ENCODE peak calls at places on chromosome 17, in seven cellular contexts. One of them, this sample, is unnamed.

GRCh38 chr17:47935961-47936360 is 5.4 kb upstream of the PNPO start:
- DNase-seq in amygdala: no peak
- DNase-seq in neuronal stem cell: no peak
- DNase-seq in SJSA1: peak; percentile 81
- DNase-seq in GM03348: peak; percentile 45
- DNase-seq in NCI-H1092 treated with DMSO at 0.1 percent for 48 hours: no peak
- DNase-seq in ELR: peak; percentile 95
- DNase-seq in this sample: peak; percentile 85

GRCh38 chr17:77579717-77580116 is 378.8 kb upstream of the TNRC6C start:
- DNase-seq in amygdala: no peak
- DNase-seq in SJSA1: no peak
- DNase-seq in ELR: no peak
- DNase-seq in neuronal stem cell: no peak
- DNase-seq in NCI-H1092 treated with DMSO at 0.1 percent for 48 hours: no peak
- DNase-seq in GM03348: no peak
- DNase-seq in this sample: no peak

GRCh38 chr17:40872416-40872815 is 5.4 kb upstream of the KRT12 start:
- DNase-seq in GM03348: no peak
- DNase-seq in ELR: no peak
- DNase-seq in SJSA1: no peak
- DNase-seq in amygdala: no peak
- DNase-seq in neuronal stem cell: no peak
- DNase-seq in NCI-H1092 treated with DMSO at 0.1 percent for 48 hours: no peak
- DNase-seq in this sample: peak; percentile 20

GRCh38 chr17:50841949-50842354 is 6.6 kb downstream of the WFIKKN2 start:
- DNase-seq in amygdala: peak; percentile 24
- DNase-seq in GM03348: peak; percentile 93
- DNase-seq in ELR: peak; percentile 82
- DNase-seq in neuronal stem cell: peak; percentile 72
- DNase-seq in SJSA1: peak; percentile 78
- DNase-seq in NCI-H1092 treated with DMSO at 0.1 percent for 48 hours: peak; percentile 65
- DNase-seq in this sample: peak; percentile 58

GRCh38 chr17:46742539-46743270 is 75.8 kb downstream of the WNT3 start:
- DNase-seq in GM03348: peak; percentile 78
- DNase-seq in neuronal stem cell: no peak
- DNase-seq in amygdala: no peak
- DNase-seq in SJSA1: peak; percentile 84
- DNase-seq in ELR: peak; percentile 100
- DNase-seq in NCI-H1092 treated with DMSO at 0.1 percent for 48 hours: no peak
- DNase-seq in this sample: peak; percentile 93

GRCh38 chr17:45430738-45431530 is 1.7 kb downstream of the ARHGAP27 start:
- DNase-seq in NCI-H1092 treated with DMSO at 0.1 percent for 48 hours: no peak
- DNase-seq in ELR: peak; percentile 53
- DNase-seq in GM03348: peak; percentile 50
- DNase-seq in amygdala: no peak
- DNase-seq in neuronal stem cell: no peak
- DNase-seq in SJSA1: no peak
- DNase-seq in this sample: no peak

GRCh38 chr17:81246343-81246670 is 7.2 kb downstream of the NDUFAF8 start:
- DNase-seq in GM03348: no peak
- DNase-seq in NCI-H1092 treated with DMSO at 0.1 percent for 48 hours: no peak
- DNase-seq in ELR: no peak
- DNase-seq in SJSA1: no peak
- DNase-seq in amygdala: no peak
- DNase-seq in neuronal stem cell: no peak
- DNase-seq in this sample: no peak

GRCh38 chr17:78734841-78735641 is 47.0 kb downstream of the CYTH1 start:
- DNase-seq in GM03348: no peak
- DNase-seq in amygdala: no peak
- DNase-seq in SJSA1: no peak
- DNase-seq in ELR: no peak
- DNase-seq in NCI-H1092 treated with DMSO at 0.1 percent for 48 hours: no peak
- DNase-seq in neuronal stem cell: no peak
- DNase-seq in this sample: no peak

GRCh38 chr17:61240851-61241468 is 158.7 kb upstream of the TBX2 start:
- DNase-seq in neuronal stem cell: no peak
- DNase-seq in NCI-H1092 treated with DMSO at 0.1 percent for 48 hours: no peak
- DNase-seq in SJSA1: no peak
- DNase-seq in amygdala: no peak
- DNase-seq in ELR: no peak
- DNase-seq in GM03348: no peak
- DNase-seq in this sample: no peak

GRCh38 chr17:36482611-36483504 is 3.6 kb upstream of the ZNHIT3 start:
- DNase-seq in ELR: peak; percentile 74
- DNase-seq in neuronal stem cell: peak; percentile 85
- DNase-seq in SJSA1: peak; percentile 76
- DNase-seq in amygdala: peak; percentile 61
- DNase-seq in NCI-H1092 treated with DMSO at 0.1 percent for 48 hours: peak; percentile 55
- DNase-seq in GM03348: peak; percentile 96
- DNase-seq in this sample: peak; percentile 71

GRCh38 chr17:61338000-61338864 is 61.4 kb upstream of the TBX2 start:
- DNase-seq in amygdala: no peak
- DNase-seq in neuronal stem cell: no peak
- DNase-seq in NCI-H1092 treated with DMSO at 0.1 percent for 48 hours: no peak
- DNase-seq in ELR: peak; percentile 98
- DNase-seq in SJSA1: peak; percentile 93
- DNase-seq in GM03348: peak; percentile 68
- DNase-seq in this sample: peak; percentile 91

GRCh38 chr17:5022171-5022711 is 13.0 kb downstream of the SLC52A1 start:
- DNase-seq in neuronal stem cell: no peak
- DNase-seq in NCI-H1092 treated with DMSO at 0.1 percent for 48 hours: no peak
- DNase-seq in ELR: no peak
- DNase-seq in SJSA1: no peak
- DNase-seq in GM03348: no peak
- DNase-seq in amygdala: no peak
- DNase-seq in this sample: no peak

GRCh38 chr17:28466521-28467048 is 6.9 kb upstream of the SLC13A2 start:
- DNase-seq in amygdala: no peak
- DNase-seq in NCI-H1092 treated with DMSO at 0.1 percent for 48 hours: no peak
- DNase-seq in SJSA1: peak; percentile 18
- DNase-seq in neuronal stem cell: no peak
- DNase-seq in ELR: no peak
- DNase-seq in GM03348: no peak
- DNase-seq in this sample: no peak

GRCh38 chr17:76893623-76894358 is 25.6 kb downstream of the MGAT5B start:
- DNase-seq in GM03348: no peak
- DNase-seq in NCI-H1092 treated with DMSO at 0.1 percent for 48 hours: peak; percentile 75
- DNase-seq in ELR: no peak
- DNase-seq in amygdala: peak; percentile 32
- DNase-seq in neuronal stem cell: no peak
- DNase-seq in SJSA1: no peak
- DNase-seq in this sample: no peak

GRCh38 chr17:38926290-38927070 is 1.1 kb downstream of the LASP1NB start:
- DNase-seq in amygdala: no peak
- DNase-seq in ELR: no peak
- DNase-seq in NCI-H1092 treated with DMSO at 0.1 percent for 48 hours: no peak
- DNase-seq in SJSA1: no peak
- DNase-seq in GM03348: no peak
- DNase-seq in neuronal stem cell: no peak
- DNase-seq in this sample: no peak

GRCh38 chr17:55769625-55770000 is 18.8 kb downstream of the PCTP start:
- DNase-seq in NCI-H1092 treated with DMSO at 0.1 percent for 48 hours: no peak
- DNase-seq in amygdala: no peak
- DNase-seq in SJSA1: no peak
- DNase-seq in ELR: peak; percentile 88
- DNase-seq in GM03348: peak; percentile 71
- DNase-seq in neuronal stem cell: no peak
- DNase-seq in this sample: peak; percentile 87

GRCh38 chr17:81126281-81127132 is 38.8 kb upstream of the PVALEF start:
- DNase-seq in SJSA1: no peak
- DNase-seq in neuronal stem cell: no peak
- DNase-seq in amygdala: no peak
- DNase-seq in ELR: no peak
- DNase-seq in NCI-H1092 treated with DMSO at 0.1 percent for 48 hours: no peak
- DNase-seq in GM03348: no peak
- DNase-seq in this sample: no peak

GRCh38 chr17:77002103-77003045 is 134.2 kb downstream of the MGAT5B start:
- DNase-seq in SJSA1: peak; percentile 100
- DNase-seq in amygdala: no peak
- DNase-seq in neuronal stem cell: peak; percentile 71
- DNase-seq in ELR: peak; percentile 96
- DNase-seq in GM03348: no peak
- DNase-seq in NCI-H1092 treated with DMSO at 0.1 percent for 48 hours: no peak
- DNase-seq in this sample: peak; percentile 75

GRCh38 chr17:3531266-3532101 is 26.1 kb downstream of the TRPV3 start:
- DNase-seq in GM03348: no peak
- DNase-seq in neuronal stem cell: no peak
- DNase-seq in ELR: no peak
- DNase-seq in SJSA1: no peak
- DNase-seq in NCI-H1092 treated with DMSO at 0.1 percent for 48 hours: no peak
- DNase-seq in amygdala: peak; percentile 94
- DNase-seq in this sample: no peak

GRCh38 chr17:67994827-67995567 is 1.3 kb downstream of the C17orf58 start:
- DNase-seq in NCI-H1092 treated with DMSO at 0.1 percent for 48 hours: peak; percentile 60
- DNase-seq in SJSA1: peak; percentile 24
- DNase-seq in GM03348: peak; percentile 62
- DNase-seq in neuronal stem cell: peak; percentile 4
- DNase-seq in ELR: peak; percentile 86
- DNase-seq in amygdala: no peak
- DNase-seq in this sample: peak; percentile 83

GRCh38 chr17:77470800-77471733 is 330.3 kb downstream of the SEC14L1 start:
- DNase-seq in GM03348: no peak
- DNase-seq in neuronal stem cell: no peak
- DNase-seq in SJSA1: peak; percentile 87
- DNase-seq in amygdala: no peak
- DNase-seq in ELR: peak; percentile 81
- DNase-seq in NCI-H1092 treated with DMSO at 0.1 percent for 48 hours: no peak
- DNase-seq in this sample: peak; percentile 43

GRCh38 chr17:74199306-74200092 is 4.0 kb upstream of the RPL38 start:
- DNase-seq in neuronal stem cell: peak; percentile 65
- DNase-seq in NCI-H1092 treated with DMSO at 0.1 percent for 48 hours: peak; percentile 32
- DNase-seq in GM03348: peak; percentile 85
- DNase-seq in ELR: peak; percentile 71
- DNase-seq in amygdala: peak; percentile 19
- DNase-seq in SJSA1: no peak
- DNase-seq in this sample: no peak

GRCh38 chr17:71709271-71709670 is 411.5 kb upstream of the SOX9 start:
- DNase-seq in amygdala: no peak
- DNase-seq in neuronal stem cell: no peak
- DNase-seq in ELR: peak; percentile 8
- DNase-seq in NCI-H1092 treated with DMSO at 0.1 percent for 48 hours: no peak
- DNase-seq in GM03348: peak; percentile 19
- DNase-seq in SJSA1: no peak
- DNase-seq in this sample: peak; percentile 22

GRCh38 chr17:16300554-16300953 is 52.7 kb downstream of the CENPV start:
- DNase-seq in SJSA1: no peak
- DNase-seq in GM03348: no peak
- DNase-seq in NCI-H1092 treated with DMSO at 0.1 percent for 48 hours: no peak
- DNase-seq in ELR: no peak
- DNase-seq in neuronal stem cell: no peak
- DNase-seq in amygdala: no peak
- DNase-seq in this sample: no peak

GRCh38 chr17:74670329-74670728 is 42.4 kb downstream of the CD300LF start:
- DNase-seq in ELR: no peak
- DNase-seq in GM03348: no peak
- DNase-seq in SJSA1: no peak
- DNase-seq in neuronal stem cell: no peak
- DNase-seq in NCI-H1092 treated with DMSO at 0.1 percent for 48 hours: no peak
- DNase-seq in amygdala: no peak
- DNase-seq in this sample: no peak

GRCh38 chr17:45051060-45051719 is at the start of gene DCAKD:
- DNase-seq in amygdala: peak; percentile 79
- DNase-seq in SJSA1: peak; percentile 98
- DNase-seq in neuronal stem cell: peak; percentile 95
- DNase-seq in NCI-H1092 treated with DMSO at 0.1 percent for 48 hours: peak; percentile 96
- DNase-seq in ELR: peak; percentile 99
- DNase-seq in GM03348: peak; percentile 97
- DNase-seq in this sample: peak; percentile 95

GRCh38 chr17:34719569-34719968 is 140.2 kb downstream of the TMEM132E start:
- DNase-seq in ELR: no peak
- DNase-seq in amygdala: no peak
- DNase-seq in GM03348: no peak
- DNase-seq in SJSA1: no peak
- DNase-seq in neuronal stem cell: no peak
- DNase-seq in NCI-H1092 treated with DMSO at 0.1 percent for 48 hours: no peak
- DNase-seq in this sample: no peak

GRCh38 chr17:27290916-27291598 is 2.9 kb upstream of the WSB1 start:
- DNase-seq in GM03348: no peak
- DNase-seq in SJSA1: no peak
- DNase-seq in NCI-H1092 treated with DMSO at 0.1 percent for 48 hours: peak; percentile 52
- DNase-seq in amygdala: no peak
- DNase-seq in neuronal stem cell: no peak
- DNase-seq in ELR: no peak
- DNase-seq in this sample: no peak

This sample was measured in IMR-90.